ENCODE peak calls at places on chromosomes 11 and 22, in four cellular contexts. One of them, this sample, is unnamed.

GRCh38 chr11:390175-390574 is 3.8 kb upstream of the PKP3 start:
- DNase-seq in IMR-90: no peak
- DNase-seq in AG10803: no peak
- DNase-seq in SK-N-SH: no peak
- DNase-seq in this sample: no peak

GRCh38 chr11:62504158-62504973 is 42.2 kb downstream of the AHNAK start:
- DNase-seq in IMR-90: no peak
- DNase-seq in AG10803: no peak
- DNase-seq in SK-N-SH: no peak
- DNase-seq in this sample: no peak

GRCh38 chr11:59578369-59578768 is 37.2 kb downstream of the OSBP start:
- DNase-seq in IMR-90: no peak
- DNase-seq in AG10803: no peak
- DNase-seq in SK-N-SH: no peak
- DNase-seq in this sample: no peak

GRCh38 chr22:25845985-25846745 is 104.2 kb downstream of the MYO18B start:
- DNase-seq in IMR-90: no peak
- DNase-seq in AG10803: no peak
- DNase-seq in SK-N-SH: no peak
- DNase-seq in this sample: no peak

GRCh38 chr11:61454520-61454919 is 24.6 kb downstream of the SDHAF2 start:
- DNase-seq in IMR-90: no peak
- DNase-seq in AG10803: no peak
- DNase-seq in SK-N-SH: no peak
- DNase-seq in this sample: no peak

GRCh38 chr22:37801946-37802309 is 5.8 kb upstream of the GCAT start:
- DNase-seq in IMR-90: no peak
- DNase-seq in AG10803: no peak
- DNase-seq in SK-N-SH: peak
- DNase-seq in this sample: no peak

GRCh38 chr22:31173386-31174145 is 13.6 kb downstream of the RNF185 start:
- DNase-seq in IMR-90: peak
- DNase-seq in AG10803: peak
- DNase-seq in SK-N-SH: no peak
- DNase-seq in this sample: peak

GRCh38 chr11:61959678-61960077 is 7.8 kb downstream of the FTH1 start:
- DNase-seq in IMR-90: no peak
- DNase-seq in AG10803: no peak
- DNase-seq in SK-N-SH: no peak
- DNase-seq in this sample: no peak

GRCh38 chr22:38872172-38872830 is at the start of gene CBX6:
- DNase-seq in IMR-90: peak
- DNase-seq in AG10803: peak
- DNase-seq in SK-N-SH: peak
- DNase-seq in this sample: peak

GRCh38 chr22:38871360-38872171 is 450 bp downstream of the CBX6 start:
- DNase-seq in IMR-90: no peak
- DNase-seq in AG10803: peak
- DNase-seq in SK-N-SH: no peak
- DNase-seq in this sample: no peak

GRCh38 chr22:38874529-38875222 is 2.7 kb upstream of the CBX6 start:
- DNase-seq in IMR-90: no peak
- DNase-seq in AG10803: no peak
- DNase-seq in SK-N-SH: no peak
- DNase-seq in this sample: no peak

GRCh38 chr22:38872831-38873248 is 824 bp upstream of the CBX6 start:
- DNase-seq in IMR-90: peak
- DNase-seq in AG10803: peak
- DNase-seq in SK-N-SH: peak
- DNase-seq in this sample: peak

DNA sequence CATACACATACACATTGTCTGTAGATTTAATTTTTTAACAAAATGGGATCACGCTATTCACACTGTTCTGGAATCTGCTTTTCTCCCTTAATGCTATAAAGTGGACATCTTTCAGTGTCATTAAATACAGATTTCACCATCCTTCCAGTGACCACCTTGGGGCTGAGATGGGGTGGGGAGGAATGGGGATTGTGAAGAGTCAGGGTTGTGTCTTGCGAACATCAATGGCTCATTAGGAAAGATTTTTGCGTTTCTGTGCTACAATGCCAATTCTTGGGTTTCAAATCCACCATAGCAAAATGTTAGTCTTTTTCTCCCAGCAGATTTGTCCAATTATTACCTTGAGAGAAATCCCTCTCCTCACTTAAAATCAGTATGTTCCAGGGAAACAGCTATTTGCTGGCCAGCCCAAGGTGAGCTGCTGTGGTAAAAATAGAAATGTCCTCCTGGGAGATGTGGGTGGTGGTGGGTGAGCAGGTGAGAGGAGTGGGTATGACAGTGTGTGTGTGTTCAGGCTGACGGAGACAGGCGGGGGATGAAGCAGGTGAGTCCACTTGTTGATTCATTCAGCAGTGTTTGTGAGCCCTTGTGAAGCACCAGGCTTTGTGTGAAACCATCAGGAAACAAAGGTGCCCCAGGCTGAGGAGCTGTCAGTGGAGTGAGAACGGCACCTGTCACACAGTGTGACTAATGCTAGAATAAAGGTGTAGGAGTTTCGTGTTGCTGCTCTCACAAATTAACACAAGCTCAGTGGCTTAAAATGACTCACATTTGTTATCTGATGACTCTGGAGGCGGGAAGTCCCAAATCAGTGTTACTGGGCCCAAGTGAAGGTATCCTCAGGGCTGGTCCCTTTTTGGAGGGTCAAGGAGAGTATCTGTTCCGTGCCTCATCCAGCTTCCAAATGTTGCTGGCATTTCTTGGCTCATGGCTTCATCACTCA is 1.7 kb upstream of the CBX6 start:
- DNase-seq in IMR-90: no peak
- DNase-seq in AG10803: no peak
- DNase-seq in SK-N-SH: no peak
- DNase-seq in this sample: no peak
- H3K4me3 ChIP-seq in IMR-90: no peak
- H3K4me3 ChIP-seq in AG10803: no peak
- H3K4me3 ChIP-seq in SK-N-SH: no peak
- H3K4me3 ChIP-seq in this sample: no peak

GRCh38 chr11:110809800-110810199 is 97.6 kb upstream of the ARHGAP20 start:
- DNase-seq in IMR-90: no peak
- DNase-seq in AG10803: no peak
- DNase-seq in SK-N-SH: no peak
- DNase-seq in this sample: no peak

GRCh38 chr11:110805764-110806163 is 93.5 kb upstream of the ARHGAP20 start:
- DNase-seq in IMR-90: no peak
- DNase-seq in AG10803: no peak
- DNase-seq in SK-N-SH: no peak
- DNase-seq in this sample: no peak

GRCh38 chr11:110812334-110812733 is 100.1 kb upstream of the ARHGAP20 start:
- DNase-seq in IMR-90: no peak
- DNase-seq in AG10803: no peak
- DNase-seq in SK-N-SH: no peak
- DNase-seq in this sample: no peak

GRCh38 chr11:110808291-110808690 is 96.1 kb upstream of the ARHGAP20 start:
- DNase-seq in IMR-90: no peak
- DNase-seq in AG10803: no peak
- DNase-seq in SK-N-SH: no peak
- DNase-seq in this sample: no peak
- TF ChIP-seq CTCF in IMR-90: no peak
- TF ChIP-seq CTCF in AG10803: no peak
- TF ChIP-seq CTCF in SK-N-SH: no peak
- TF ChIP-seq CTCF in this sample: no peak

DNA sequence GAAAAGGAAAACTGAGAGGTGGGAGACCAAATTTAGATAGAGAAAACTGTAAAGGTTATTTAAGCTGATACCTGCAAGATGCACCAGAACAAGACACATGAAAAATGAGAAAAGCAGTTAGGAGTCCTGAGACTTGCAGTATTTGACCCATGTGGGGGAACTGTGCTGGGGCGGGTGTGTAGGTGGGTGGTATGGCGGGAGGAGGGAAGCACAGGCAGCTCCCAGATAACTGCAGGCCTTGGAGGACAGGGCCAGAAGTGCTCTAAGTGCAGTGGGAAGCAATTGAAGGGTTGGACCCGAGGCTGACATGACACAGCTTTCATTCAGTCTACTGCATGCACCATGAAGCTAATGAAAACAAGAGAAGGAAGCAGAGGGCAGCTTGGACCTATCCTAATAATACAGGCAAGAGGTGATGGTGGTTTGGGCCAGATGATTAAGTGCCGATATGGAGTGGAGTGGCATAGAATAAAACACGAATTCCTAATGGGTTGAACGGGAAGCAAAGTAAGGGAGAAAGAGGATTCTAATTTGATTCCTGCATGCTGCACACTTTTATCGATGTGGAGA is 48.0 kb upstream of the ANO3 start:
- DNase-seq in IMR-90: no peak
- DNase-seq in AG10803: no peak
- DNase-seq in SK-N-SH: no peak
- DNase-seq in this sample: no peak
- H3K4me3 ChIP-seq in IMR-90: no peak
- H3K4me3 ChIP-seq in AG10803: peak
- H3K4me3 ChIP-seq in SK-N-SH: no peak
- H3K4me3 ChIP-seq in this sample: no peak

GRCh38 chr11:104337273-104337672 is 173.3 kb upstream of the PDGFD start:
- DNase-seq in IMR-90: no peak
- DNase-seq in AG10803: no peak
- DNase-seq in SK-N-SH: no peak
- DNase-seq in this sample: no peak

GRCh38 chr11:104329043-104329442 is 165.1 kb upstream of the PDGFD start:
- DNase-seq in IMR-90: no peak
- DNase-seq in AG10803: no peak
- DNase-seq in SK-N-SH: no peak
- DNase-seq in this sample: no peak

GRCh38 chr11:104338186-104338585 is 174.2 kb upstream of the PDGFD start:
- DNase-seq in IMR-90: peak
- DNase-seq in AG10803: peak
- DNase-seq in SK-N-SH: no peak
- DNase-seq in this sample: peak

GRCh38 chr11:104332110-104332509 is 168.2 kb upstream of the PDGFD start:
- DNase-seq in IMR-90: no peak
- DNase-seq in AG10803: no peak
- DNase-seq in SK-N-SH: no peak
- DNase-seq in this sample: no peak

GRCh38 chr11:104333977-104334376 is 170.0 kb upstream of the PDGFD start:
- DNase-seq in IMR-90: no peak
- DNase-seq in AG10803: no peak
- DNase-seq in SK-N-SH: no peak
- DNase-seq in this sample: no peak
- TF ChIP-seq CTCF in IMR-90: peak
- TF ChIP-seq CTCF in AG10803: peak
- TF ChIP-seq CTCF in SK-N-SH: peak
- TF ChIP-seq CTCF in this sample: peak

GRCh38 chr11:6326303-6326702 is 6.0 kb upstream of the CAVIN3 start:
- DNase-seq in IMR-90: no peak
- DNase-seq in AG10803: no peak
- DNase-seq in SK-N-SH: no peak
- DNase-seq in this sample: no peak

GRCh38 chr11:6320411-6321207 is at the start of gene CAVIN3:
- DNase-seq in IMR-90: peak
- DNase-seq in AG10803: peak
- DNase-seq in SK-N-SH: peak
- DNase-seq in this sample: peak

GRCh38 chr11:6321961-6322362 is 1.7 kb upstream of the CAVIN3 start:
- DNase-seq in IMR-90: peak
- DNase-seq in AG10803: peak
- DNase-seq in SK-N-SH: no peak
- DNase-seq in this sample: peak

GRCh38 chr11:6321356-6321755 is 1.1 kb upstream of the CAVIN3 start:
- DNase-seq in IMR-90: no peak
- DNase-seq in AG10803: no peak
- DNase-seq in SK-N-SH: no peak
- DNase-seq in this sample: no peak

DNA sequence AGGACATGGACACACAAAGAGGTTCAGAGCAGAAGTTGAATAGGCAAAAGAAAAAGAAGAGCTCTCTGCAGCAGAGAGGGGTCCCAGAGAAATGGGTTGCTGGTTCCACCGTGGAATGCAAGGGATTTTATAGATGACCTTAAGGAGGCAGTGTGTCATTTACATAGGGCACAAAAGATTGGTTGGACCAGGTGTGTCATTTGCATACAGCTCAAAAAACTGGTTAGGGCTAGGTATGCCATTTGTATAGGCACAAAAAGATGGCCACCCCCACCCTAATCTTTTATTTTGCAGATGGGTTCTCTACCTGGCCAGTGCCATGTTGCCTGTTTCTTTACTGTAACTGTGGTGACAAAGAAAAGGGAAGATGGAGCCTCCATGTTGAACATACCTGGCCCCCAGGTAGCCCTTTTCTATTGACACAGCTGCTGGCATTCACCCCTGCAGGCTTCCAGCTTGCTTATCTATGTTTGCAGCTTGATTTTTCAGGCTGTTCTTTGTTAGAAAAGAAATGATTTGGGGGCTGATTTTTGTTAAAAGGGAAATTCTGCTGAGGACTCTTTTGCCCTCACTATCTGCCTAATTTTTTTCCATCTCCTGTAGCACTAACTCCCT is 3.1 kb upstream of the CAVIN3 start:
- DNase-seq in IMR-90: no peak
- DNase-seq in AG10803: no peak
- DNase-seq in SK-N-SH: no peak
- DNase-seq in this sample: no peak
- H3K4me3 ChIP-seq in IMR-90: no peak
- H3K4me3 ChIP-seq in AG10803: no peak
- H3K4me3 ChIP-seq in SK-N-SH: no peak
- H3K4me3 ChIP-seq in this sample: no peak

GRCh38 chr11:44990665-44991064 is 40.0 kb upstream of the TP53I11 start:
- DNase-seq in IMR-90: no peak
- DNase-seq in AG10803: no peak
- DNase-seq in SK-N-SH: no peak
- DNase-seq in this sample: no peak
- TF ChIP-seq CTCF in IMR-90: no peak
- TF ChIP-seq CTCF in AG10803: no peak
- TF ChIP-seq CTCF in SK-N-SH: no peak
- TF ChIP-seq CTCF in this sample: no peak

DNA sequence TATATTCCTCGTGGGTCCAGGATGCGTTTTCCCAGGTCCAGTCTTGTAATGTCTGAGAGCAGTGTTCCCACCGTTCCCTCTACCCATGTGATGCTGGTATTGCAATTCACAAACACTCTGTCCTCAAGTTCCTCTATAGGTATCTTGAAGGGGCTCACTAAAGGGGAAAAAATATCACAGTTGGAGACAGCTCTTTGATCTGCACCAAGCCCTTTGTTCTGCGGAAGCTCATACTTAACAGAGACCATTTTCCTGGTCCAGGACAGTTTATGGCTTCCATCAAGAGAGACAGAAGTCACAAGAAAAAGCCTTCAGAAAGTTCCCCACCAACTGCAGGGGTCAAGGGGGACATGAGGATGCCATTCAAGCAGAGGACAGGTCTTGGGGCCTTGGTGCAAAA is 2.1 kb downstream of the CD3D start:
- DNase-seq in IMR-90: no peak
- DNase-seq in AG10803: no peak
- DNase-seq in SK-N-SH: no peak
- DNase-seq in this sample: no peak
- H3K4me3 ChIP-seq in IMR-90: no peak
- H3K4me3 ChIP-seq in AG10803: no peak
- H3K4me3 ChIP-seq in SK-N-SH: no peak
- H3K4me3 ChIP-seq in this sample: no peak

This sample was measured in astrocyte of the spinal cord.